ENCODE peak calls at places on chromosome 15, in four cellular contexts. V, T, R and W are unnamed samples.

GRCh38 chr15:52013151-52013791 is 5.7 kb upstream of the MAPK6 start:
- DNase-seq in V (peak), T (no peak), R (no peak), W (peak)

GRCh38 chr15:58284293-58284692 is 146.1 kb downstream of the AQP9 start:
- DNase-seq in V (no peak), T (no peak), R (no peak), W (no peak)

GRCh38 chr15:27977656-27978055 is 121.5 kb downstream of the OCA2 start:
- DNase-seq in V (no peak), T (no peak), R (no peak), W (no peak)

GRCh38 chr15:82903511-82903910 is 49.0 kb downstream of the HOMER2 start:
- DNase-seq in V (no peak), T (no peak), R (no peak), W (no peak)

GRCh38 chr15:83436513-83437158 is 10.5 kb upstream of the SH3GL3 start:
- DNase-seq in V (no peak), T (no peak), R (no peak), W (peak)

GRCh38 chr15:101056366-101057334 is 137.5 kb downstream of the LRRK1 start:
- DNase-seq in V (no peak), T (no peak), R (no peak), W (no peak)

GRCh38 chr15:60912984-60913697 is 316.0 kb downstream of the RORA start:
- DNase-seq in V (no peak), T (no peak), R (no peak), W (peak)

GRCh38 chr15:70127288-70127746 is 29.6 kb upstream of the TLE3 start:
- DNase-seq in V (peak), T (no peak), R (no peak), W (no peak)

GRCh38 chr15:44094776-44095175 is 100.3 kb downstream of the FRMD5 start:
- DNase-seq in V (no peak), T (no peak), R (no peak), W (peak)

GRCh38 chr15:91783001-91783400 is 70.5 kb upstream of the SLCO3A1 start:
- DNase-seq in V (no peak), T (no peak), R (no peak), W (no peak)

GRCh38 chr15:52480990-52481389 is 47.7 kb downstream of the MYO5A start:
- DNase-seq in V (no peak), T (no peak), R (no peak), W (no peak)

GRCh38 chr15:49415638-49416037 is 7.4 kb upstream of the FGF7 start:
- DNase-seq in V (peak), T (peak), R (no peak), W (peak)

GRCh38 chr15:40336129-40337122 is 4.3 kb downstream of the CCDC9B start:
- DNase-seq in V (no peak), T (no peak), R (no peak), W (no peak)
- TF ChIP-seq CTCF in V (no peak), T (no peak), R (peak), W (no peak)

GRCh38 chr15:40289140-40289775 is 6.4 kb upstream of the ANKRD63 start:
- DNase-seq in V (no peak), T (no peak), R (no peak), W (peak)
- TF ChIP-seq CTCF in V (no peak), T (no peak), R (no peak), W (peak)

DNA sequence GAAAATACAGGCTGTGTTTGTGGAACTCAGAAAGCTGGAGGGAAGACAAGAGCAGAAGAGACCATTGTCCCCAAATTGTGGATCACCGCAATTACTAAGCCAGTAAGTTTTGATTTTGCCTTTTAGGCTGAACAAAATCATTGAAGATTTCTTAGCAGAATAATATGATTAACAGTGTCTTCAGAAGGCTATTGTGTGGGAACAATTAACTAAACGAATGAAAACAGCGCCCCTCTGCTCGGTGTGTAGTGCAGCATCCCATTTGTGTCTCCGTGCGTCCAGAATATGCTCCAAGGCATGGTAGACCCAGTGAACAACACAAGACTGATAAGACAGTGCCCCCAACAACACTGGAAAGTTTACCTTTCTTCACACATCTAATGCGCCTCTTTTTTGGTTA is 71.2 kb downstream of the CRTC3 start:
- DNase-seq in V (no peak), T (no peak), R (no peak), W (no peak)
- TF ChIP-seq CTCF in V (no peak), T (no peak), R (no peak), W (no peak)

GRCh38 chr15:75177360-75178071 is 24.2 kb upstream of the C15orf39 start:
- DNase-seq in V (no peak), T (no peak), R (no peak), W (no peak)
- TF ChIP-seq CTCF in V (no peak), T (no peak), R (no peak), W (no peak)